ENCODE peak calls at places on chromosomes 12 and 14, in four cellular contexts. X is HepG2, N is K562, B is SK-N-SH. T is an unnamed sample.

GRCh38 chr14:91175802-91176201 is 61.9 kb downstream of the DGLUCY start:
- DNase-seq in B (no peak), X (no peak), N (no peak), T (no peak)

GRCh38 chr12:131789638-131790037 is 38.6 kb upstream of the MMP17 start:
- DNase-seq in B (no peak), N (no peak), X (peak; percentile 8), T (no peak)

GRCh38 chr12:55931780-55932545 is 1.0 kb downstream of the DGKA start:
- DNase-seq in X (no peak), N (peak; percentile 67), B (peak; percentile 88), T (no peak)

GRCh38 chr14:78752789-78753188 is 582.6 kb downstream of the NRXN3 start:
- DNase-seq in X (no peak), B (no peak), N (no peak), T (no peak)

GRCh38 chr14:100304825-100305445 is 1.3 kb downstream of the SLC25A29 start:
- DNase-seq in N (peak; percentile 56), X (no peak), B (no peak), T (no peak)

GRCh38 chr12:100404769-100405407 is 48.0 kb downstream of the SLC17A8 start:
- DNase-seq in B (peak; percentile 38), N (peak; percentile 67), X (peak; percentile 76), T (peak; percentile 84)

GRCh38 chr12:32603858-32604257 is 75.2 kb upstream of the DNM1L start:
- DNase-seq in N (no peak), X (no peak), B (no peak), T (no peak)

GRCh38 chr12:104605685-104606084 is 148.9 kb downstream of the CHST11 start:
- DNase-seq in N (no peak), X (no peak), B (no peak), T (no peak)

GRCh38 chr12:117486840-117487659 is 125.6 kb upstream of the NOS1 start:
- DNase-seq in B (no peak), X (no peak), N (no peak), T (peak; percentile 80)

DNA sequence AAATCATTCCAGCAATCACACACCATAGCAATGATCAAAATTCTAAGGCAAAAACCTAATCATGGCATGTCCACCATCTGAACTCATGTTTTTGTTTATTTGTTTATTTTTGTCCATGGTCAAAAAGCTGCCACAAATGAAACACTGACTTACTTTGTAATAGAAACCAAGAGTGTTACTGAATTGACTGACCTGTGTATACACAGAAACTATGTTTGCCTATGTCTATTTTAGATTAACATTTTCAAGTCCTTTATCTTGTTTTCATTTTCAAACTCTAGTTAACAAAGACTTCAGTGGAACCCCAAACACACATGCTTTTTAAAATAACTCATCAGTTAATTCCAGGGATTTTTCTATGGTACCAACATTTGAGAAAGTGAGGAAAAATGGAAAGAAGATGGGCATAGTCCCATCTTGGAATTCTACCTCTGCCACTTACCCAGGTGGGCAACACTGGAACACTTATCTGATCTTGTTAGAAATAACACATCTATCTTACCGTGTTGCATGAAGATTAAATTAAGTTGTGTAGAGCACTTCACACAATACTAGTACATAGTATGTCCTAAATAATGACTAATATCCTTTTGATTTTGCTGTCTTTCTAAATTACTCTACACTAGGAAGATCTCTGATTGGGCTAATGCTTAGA is 6.4 kb downstream of the LUM start:
- DNase-seq in N (no peak), X (no peak), B (no peak), T (no peak)
- H3K4me3 ChIP-seq in N (no peak overlapping the region), X (no peak overlapping the region), B (no peak overlapping the region), T (no peak overlapping the region)

GRCh38 chr12:47789712-47790489 is 16.9 kb downstream of the SLC48A1 start:
- DNase-seq in N (no peak), B (no peak), X (no peak), T (no peak)

GRCh38 chr12:47790676-47791350 is 17.8 kb downstream of the SLC48A1 start:
- DNase-seq in X (no peak), N (no peak), B (no peak), T (no peak)

GRCh38 chr12:47787596-47788319 is 14.7 kb downstream of the SLC48A1 start:
- DNase-seq in N (no peak), X (no peak), B (no peak), T (no peak)

GRCh38 chr12:47791351-47791746 is 18.3 kb downstream of the SLC48A1 start:
- DNase-seq in N (no peak), B (no peak), X (no peak), T (no peak)

GRCh38 chr12:47789141-47789540 is 16.1 kb downstream of the SLC48A1 start:
- DNase-seq in X (no peak), N (no peak), B (no peak), T (no peak)
- TF ChIP-seq ELF1 in X (no peak), N (no peak), B (no peak), T (no peak)

GRCh38 chr14:105390849-105391500 is 7.4 kb upstream of the TEX22 start:
- DNase-seq in B (no peak), X (no peak), N (no peak), T (no peak)
- H3K4me1 ChIP-seq in B (no peaks in the 10 kb centered on the region), X (no peaks in the 10 kb centered on the region), N (peaks cover 59% of the 10 kb centered on the region), T (no peaks in the 10 kb centered on the region)

GRCh38 chr14:30484976-30485375 is 74.0 kb upstream of the G2E3 start:
- DNase-seq in B (no peak), X (no peak), N (no peak), T (no peak)

GRCh38 chr14:30482270-30482669 is 76.7 kb upstream of the G2E3 start:
- DNase-seq in X (no peak), N (no peak), B (no peak), T (no peak)
- H3K4me3 ChIP-seq in X (no peak overlapping the region), N (no peak overlapping the region), B (no peak overlapping the region), T (no peak overlapping the region)

DNA sequence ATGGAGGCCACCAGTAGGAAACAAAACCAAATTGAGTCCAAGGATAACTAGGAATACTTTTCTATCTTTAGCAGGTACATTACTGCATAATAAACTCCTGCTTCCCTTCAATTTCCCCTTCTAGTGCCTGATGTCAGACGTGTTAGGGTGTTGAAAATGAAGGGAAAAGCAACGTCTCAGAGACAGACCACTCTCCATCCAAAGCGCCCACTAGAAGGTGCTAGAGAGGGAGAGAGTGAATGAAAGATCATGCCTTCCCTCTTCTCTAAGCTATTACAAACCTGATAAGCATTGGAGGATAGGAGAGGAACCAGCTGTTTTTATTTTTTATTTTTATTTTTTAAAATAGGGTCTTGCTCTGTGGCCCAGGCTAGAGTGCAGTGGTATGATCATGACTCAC is 64.1 kb downstream of the ZNF641 start:
- DNase-seq in B (no peak), N (no peak), X (peak; percentile 10), T (no peak)
- TF ChIP-seq ELF1 in B (no peak), N (no peak), X (no peak), T (no peak)

GRCh38 chr12:46260913-46261476 is 7.8 kb downstream of the SLC38A1 start:
- DNase-seq in X (no peak), B (no peak), N (no peak), T (no peak)
- H3K4me1 ChIP-seq in X (peaks cover 74% of the 10 kb centered on the region), B (peaks cover 30% of the 10 kb centered on the region), N (peaks cover 16% of the 10 kb centered on the region), T (peaks cover 53% of the 10 kb centered on the region)

GRCh38 chr12:91099373-91099772 is 11.9 kb downstream of the LUM start:
- DNase-seq in N (no peak), B (no peak), X (no peak), T (no peak)
- H3K4me3 ChIP-seq in N (no peak overlapping the region), B (no peak overlapping the region), X (no peak overlapping the region), T (no peak overlapping the region)

DNA sequence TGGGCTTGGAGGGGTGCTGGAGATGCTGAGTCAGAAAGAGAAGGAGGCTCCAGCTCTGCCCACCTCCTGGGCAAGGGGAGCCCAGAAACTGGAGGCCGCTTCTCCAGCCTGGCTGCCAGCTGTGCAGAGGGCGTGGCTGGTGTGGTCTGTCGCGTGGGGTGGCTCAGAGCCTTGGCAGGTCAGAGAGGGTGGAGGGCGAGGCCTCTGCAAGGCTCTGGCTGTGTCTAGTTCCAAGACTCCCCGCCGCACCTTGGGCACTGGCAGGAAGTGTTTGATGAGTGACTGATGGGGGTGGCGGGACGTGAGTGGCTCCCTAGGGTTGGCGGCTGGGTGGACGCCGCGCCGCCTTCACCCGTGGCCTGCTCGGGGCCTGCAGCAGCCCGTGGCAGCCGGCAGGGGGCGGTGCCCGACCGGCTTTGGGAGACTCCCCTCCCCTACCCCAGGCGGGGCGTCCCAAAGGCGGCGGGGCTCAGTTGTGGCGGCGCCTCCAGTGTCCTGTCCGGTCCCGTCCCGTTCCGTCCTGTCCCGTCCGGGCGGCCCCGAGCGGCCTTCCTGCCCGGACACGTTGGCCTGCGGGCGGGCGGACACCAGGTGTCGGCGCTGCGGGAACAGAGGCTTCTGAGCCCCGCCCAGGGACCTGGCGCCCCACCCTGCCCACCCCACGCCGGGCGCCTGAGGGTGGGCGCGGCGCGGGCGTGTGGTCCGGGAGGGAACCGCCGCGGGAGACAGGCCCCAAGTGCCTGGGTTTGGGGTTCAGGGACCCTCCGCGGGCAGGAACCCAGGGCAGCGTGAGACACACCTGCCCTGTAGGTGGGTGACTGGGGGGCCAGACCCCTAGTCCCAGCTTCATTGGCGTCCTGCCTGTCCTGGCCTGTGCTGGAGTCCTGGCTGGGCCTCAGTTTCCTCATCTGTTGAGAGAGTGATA is 39.7 kb downstream of the KRT80 start:
- DNase-seq in X (no peak), N (peak; percentile 93), B (peak; percentile 90), T (no peak)
- TF ChIP-seq ELF1 in X (no peak), N (no peak), B (no peak), T (no peak)

DNA sequence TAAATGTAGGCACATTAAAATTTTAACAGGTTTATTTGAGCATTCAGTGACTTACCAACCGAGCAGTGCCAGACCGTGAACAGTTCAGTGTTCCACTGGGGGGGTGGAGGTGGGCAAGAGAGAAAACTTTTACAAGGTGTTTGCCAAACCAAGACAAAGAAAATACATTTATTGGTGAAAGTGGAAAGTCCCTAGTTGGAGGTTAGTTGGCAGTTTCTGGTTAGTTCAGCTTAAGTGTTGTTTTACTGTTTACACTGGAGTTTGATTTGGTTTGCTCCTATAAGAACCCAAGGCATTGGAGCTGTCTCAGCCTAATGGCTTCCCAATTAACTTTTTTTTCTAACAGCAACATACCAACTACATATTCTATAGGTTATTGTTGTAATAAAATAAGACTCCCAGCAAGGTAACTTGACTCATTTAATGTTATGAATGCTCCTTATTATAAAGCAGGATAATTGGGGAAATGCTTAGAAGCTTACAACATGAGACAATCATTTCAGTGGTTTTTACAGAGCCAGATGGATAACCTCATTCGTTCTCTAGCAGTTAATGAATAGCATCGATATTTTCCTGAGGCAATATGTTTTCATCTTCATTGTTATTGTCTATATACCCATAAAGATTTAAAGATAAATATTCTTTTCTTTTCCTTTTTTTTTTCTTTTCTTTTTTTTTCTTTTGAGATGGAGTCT is 115.8 kb downstream of the ETNK1 start:
- DNase-seq in X (no peak), N (no peak), B (no peak), T (no peak)
- H3K4me1 ChIP-seq in X (no peaks in the 10 kb centered on the region), N (no peaks in the 10 kb centered on the region), B (no peaks in the 10 kb centered on the region), T (no peaks in the 10 kb centered on the region)

GRCh38 chr12:11174022-11174421 is 3.0 kb downstream of the SMIM10L1 start:
- DNase-seq in B (no peak), N (no peak), X (no peak), T (no peak)
- H3K4me3 ChIP-seq in B (no peak overlapping the region), N (no peak overlapping the region), X (no peak overlapping the region), T (no peak overlapping the region)

T was measured in HCT116.